ENCODE peak calls at places on chromosome 3, in ten cellular contexts. P is A549; M is adrenal gland; J is mammary epithelial cell; O is cardiac fibroblast; K is foreskin fibroblast; T is A673; A is CD4-positive, alpha-beta T cell; N is Calu3; R is upper lobe of right lung. H is an unnamed sample.

GRCh38 chr3:188918086-188918485 is 253.7 kb upstream of the TPRG1 start:
- DNase-seq in P (no peak), M (no peak), J (no peak), O (peak), K (no peak), T (no peak), A (no peak), N (no peak), R (no peak), H (no peak)

GRCh38 chr3:123782488-123782887 is 101.6 kb downstream of the MYLK start:
- DNase-seq in P (no peak), M (no peak), J (no peak), O (no peak), K (no peak), T (no peak), A (no peak), N (no peak), R (no peak), H (no peak)

GRCh38 chr3:46924921-46925584 is 47.5 kb downstream of the PTH1R start:
- DNase-seq in P (no peak), M (no peak), J (no peak), O (no peak), K (no peak), T (no peak), A (no peak), N (no peak), R (no peak), H (no peak)

GRCh38 chr3:151553873-151554272 is 93.0 kb upstream of the IGSF10 start:
- DNase-seq in P (no peak), M (peak), J (no peak), O (peak), K (peak), T (peak), A (no peak), N (no peak), R (no peak), H (peak)

GRCh38 chr3:62175161-62175560 is 198.2 kb downstream of the FEZF2 start:
- DNase-seq in P (no peak), M (no peak), J (no peak), O (no peak), K (no peak), T (no peak), A (no peak), N (no peak), R (no peak), H (no peak)

GRCh38 chr3:85387913-85388510 is 429.2 kb downstream of the CADM2 start:
- DNase-seq in P (no peak), M (no peak), J (no peak), O (no peak), K (no peak), T (no peak), A (no peak), N (no peak), R (no peak), H (no peak)

GRCh38 chr3:70737656-70738309 is 425.3 kb upstream of the MDFIC2 start:
- DNase-seq in P (no peak), M (no peak), J (no peak), O (no peak), K (no peak), T (no peak), A (no peak), N (no peak), R (no peak), H (no peak)

GRCh38 chr3:66415867-66416428 is 84.9 kb downstream of the LRIG1 start:
- DNase-seq in P (no peak), M (no peak), J (no peak), O (no peak), K (no peak), T (no peak), A (no peak), N (no peak), R (no peak), H (no peak)

GRCh38 chr3:45736707-45737106 is 47.5 kb downstream of the SACM1L start:
- DNase-seq in P (no peak), M (no peak), J (no peak), O (no peak), K (no peak), T (no peak), A (no peak), N (no peak), R (no peak), H (no peak)

GRCh38 chr3:47355010-47355409 is 25.8 kb upstream of the PTPN23 start:
- DNase-seq in P (no peak), M (no peak), J (no peak), O (no peak), K (no peak), T (no peak), A (no peak), N (no peak), R (no peak), H (no peak)

GRCh38 chr3:14598143-14598569 is 53.4 kb upstream of the CCDC174 start:
- DNase-seq in P (peak), M (peak), J (peak), O (peak), K (peak), T (peak), A (peak), N (peak), R (no peak), H (peak)

GRCh38 chr3:13884851-13885703 is 5.2 kb upstream of the WNT7A start:
- DNase-seq in P (peak), M (peak), J (peak), O (no peak), K (no peak), T (no peak), A (peak), N (peak), R (peak), H (peak)

GRCh38 chr3:46131884-46132478 is 76.1 kb downstream of the CCR1 start:
- DNase-seq in P (no peak), M (no peak), J (no peak), O (no peak), K (no peak), T (no peak), A (no peak), N (no peak), R (no peak), H (no peak)

GRCh38 chr3:149122716-149123578 is 6.5 kb upstream of the HPS3 start:
- DNase-seq in P (no peak), M (no peak), J (no peak), O (no peak), K (peak), T (no peak), A (no peak), N (no peak), R (no peak), H (no peak)

GRCh38 chr3:146972726-146973125 is 367.6 kb upstream of the PLSCR5 start:
- DNase-seq in P (no peak), M (no peak), J (peak), O (peak), K (peak), T (no peak), A (no peak), N (no peak), R (no peak), H (no peak)

GRCh38 chr3:112042842-112043280 is 8.3 kb downstream of the TMPRSS7 start:
- DNase-seq in P (no peak), M (no peak), J (peak), O (no peak), K (no peak), T (no peak), A (no peak), N (no peak), R (no peak), H (no peak)

GRCh38 chr3:194688207-194688711 is 2.6 kb downstream of the FAM43A start:
- DNase-seq in P (no peak), M (no peak), J (no peak), O (peak), K (no peak), T (peak), A (no peak), N (no peak), R (peak), H (no peak)

GRCh38 chr3:11077466-11077865 is 76.8 kb upstream of the HRH1 start:
- DNase-seq in P (no peak), M (no peak), J (peak), O (peak), K (peak), T (no peak), A (no peak), N (no peak), R (no peak), H (peak)

GRCh38 chr3:31472479-31473390 is 60.0 kb upstream of the STT3B start:
- DNase-seq in P (no peak), M (no peak), J (peak), O (peak), K (no peak), T (peak), A (no peak), N (no peak), R (no peak), H (peak)

GRCh38 chr3:34212175-34212574 is 413.7 kb downstream of the PDCD6IP start:
- DNase-seq in P (no peak), M (no peak), J (no peak), O (peak), K (peak), T (no peak), A (no peak), N (peak), R (no peak), H (peak)

GRCh38 chr3:10198761-10199688 is 34.3 kb downstream of the IRAK2 start:
- DNase-seq in P (peak), M (no peak), J (peak), O (peak), K (no peak), T (no peak), A (peak), N (peak), R (no peak), H (peak)

GRCh38 chr3:187066228-187066995 is 72.9 kb downstream of the RPL39L start:
- DNase-seq in P (peak), M (no peak), J (peak), O (peak), K (no peak), T (peak), A (peak), N (peak), R (no peak), H (peak)

GRCh38 chr3:48564022-48564421 is 441 bp upstream of the UCN2 start:
- DNase-seq in P (peak), M (peak), J (peak), O (peak), K (peak), T (no peak), A (no peak), N (peak), R (peak), H (peak)

GRCh38 chr3:194773216-194773615 is 87.5 kb downstream of the FAM43A start:
- DNase-seq in P (no peak), M (peak), J (peak), O (no peak), K (no peak), T (no peak), A (no peak), N (peak), R (no peak), H (peak)

GRCh38 chr3:123469323-123469995 is 20.6 kb upstream of the ADCY5 start:
- DNase-seq in P (no peak), M (no peak), J (no peak), O (no peak), K (no peak), T (no peak), A (no peak), N (no peak), R (no peak), H (no peak)

GRCh38 chr3:152364237-152364636 is 95.5 kb downstream of the MBNL1 start:
- DNase-seq in P (no peak), M (no peak), J (no peak), O (no peak), K (no peak), T (no peak), A (no peak), N (no peak), R (no peak), H (no peak)

GRCh38 chr3:178436773-178437172 is 99.5 kb upstream of the KCNMB2 start:
- DNase-seq in P (peak), M (no peak), J (no peak), O (peak), K (peak), T (peak), A (no peak), N (no peak), R (no peak), H (peak)

GRCh38 chr3:43153189-43154083 is 47.6 kb upstream of the POMGNT2 start:
- DNase-seq in P (no peak), M (peak), J (no peak), O (peak), K (peak), T (no peak), A (no peak), N (no peak), R (peak), H (no peak)

GRCh38 chr3:78258798-78259197 is 1218.9 kb downstream of the ROBO2 start:
- DNase-seq in P (no peak), M (no peak), J (no peak), O (peak), K (peak), T (no peak), A (no peak), N (no peak), R (no peak), H (no peak)

GRCh38 chr3:29721789-29722188 is 440.9 kb downstream of the RBMS3 start:
- DNase-seq in P (no peak), M (no peak), J (no peak), O (peak), K (no peak), T (peak), A (no peak), N (no peak), R (no peak), H (peak)

GRCh38 chr3:181687738-181688137 is 24.0 kb upstream of the SOX2 start:
- DNase-seq in P (no peak), M (no peak), J (no peak), O (no peak), K (no peak), T (no peak), A (no peak), N (no peak), R (no peak), H (no peak)

GRCh38 chr3:16415911-16416310 is 97.6 kb downstream of the RFTN1 start:
- DNase-seq in P (no peak), M (no peak), J (no peak), O (peak), K (no peak), T (peak), A (no peak), N (no peak), R (no peak), H (no peak)

GRCh38 chr3:132783152-132783551 is 60.9 kb upstream of the NPHP3 start:
- DNase-seq in P (no peak), M (no peak), J (no peak), O (peak), K (no peak), T (peak), A (no peak), N (no peak), R (no peak), H (no peak)

GRCh38 chr3:101036213-101036618 is 43.0 kb upstream of the ABI3BP start:
- DNase-seq in P (peak), M (peak), J (peak), O (peak), K (peak), T (peak), A (no peak), N (peak), R (no peak), H (peak)

GRCh38 chr3:129347446-129347845 is 68.8 kb downstream of the HMCES start:
- DNase-seq in P (no peak), M (no peak), J (no peak), O (no peak), K (no peak), T (no peak), A (no peak), N (no peak), R (no peak), H (no peak)
- TF ChIP-seq CTCF in P (no peak), M (no peak), J (no peak), O (no peak), K (no peak), T (no peak), A (no peak), N (no peak), R (no peak), H (no peak)

DNA sequence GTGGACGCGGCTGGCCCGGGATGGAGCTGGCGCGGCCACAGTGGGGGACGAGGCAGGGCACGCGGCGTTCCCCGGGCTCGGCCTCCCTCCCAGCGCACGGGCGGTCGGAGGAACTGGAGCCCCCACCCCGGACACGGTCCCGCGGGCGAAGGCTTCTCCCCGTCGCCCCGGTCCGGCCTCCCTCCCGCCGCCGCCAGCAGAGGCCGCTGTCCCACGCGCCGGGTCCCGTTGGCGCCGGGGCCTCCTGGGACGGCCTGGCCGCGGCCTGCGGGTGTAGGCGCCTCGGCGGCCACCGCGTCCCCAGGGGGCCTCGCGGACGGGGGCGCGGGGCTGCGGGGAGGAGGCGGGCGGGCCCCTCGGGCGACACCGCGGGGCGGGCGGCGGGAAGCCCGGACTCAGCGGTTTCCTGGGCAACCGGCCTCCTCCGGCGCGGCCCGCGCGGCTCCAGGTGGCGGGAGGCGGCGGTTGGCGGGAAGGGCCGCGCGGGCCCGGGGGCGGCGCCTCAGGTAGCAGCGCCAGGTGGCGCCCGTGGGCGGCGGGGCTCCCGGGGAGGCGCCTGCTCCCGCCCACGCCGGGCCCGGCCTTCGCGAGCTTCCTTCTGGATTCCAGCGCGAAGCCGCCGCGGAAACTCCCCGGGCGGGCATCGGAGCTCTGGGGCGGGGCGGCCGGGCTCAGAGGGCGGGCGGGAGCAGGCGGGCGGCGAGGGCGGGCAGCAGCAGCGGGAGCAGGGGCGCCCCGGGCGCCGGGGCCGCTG is 26.7 kb downstream of the MELTF start:
- DNase-seq in P (peak), M (peak), J (peak), O (peak), K (peak), T (peak), A (peak), N (peak), R (peak), H (peak)
- TF ChIP-seq CTCF in P (peak), M (peak), J (peak), O (peak), K (peak), T (peak), A (peak), N (peak), R (peak), H (peak)

GRCh38 chr3:51390600-51391074 is 448 bp upstream of the RBM15B start:
- DNase-seq in P (no peak), M (no peak), J (no peak), O (no peak), K (no peak), T (no peak), A (no peak), N (no peak), R (no peak), H (no peak)

GRCh38 chr3:51390186-51390585 is 899 bp upstream of the RBM15B start:
- DNase-seq in P (no peak), M (no peak), J (no peak), O (no peak), K (no peak), T (no peak), A (no peak), N (no peak), R (no peak), H (no peak)

GRCh38 chr3:51392301-51393095 is 1.4 kb downstream of the RBM15B start:
- DNase-seq in P (no peak), M (no peak), J (no peak), O (no peak), K (no peak), T (no peak), A (no peak), N (no peak), R (no peak), H (no peak)

GRCh38 chr3:51391566-51392300 is 648 bp downstream of the RBM15B start:
- DNase-seq in P (no peak), M (peak), J (peak), O (peak), K (no peak), T (peak), A (peak), N (peak), R (peak), H (peak)

GRCh38 chr3:51391075-51391565 is at the start of gene RBM15B:
- DNase-seq in P (peak), M (peak), J (peak), O (peak), K (peak), T (peak), A (peak), N (peak), R (peak), H (peak)
- TF ChIP-seq CTCF in P (peak), M (peak), J (peak), O (peak), K (peak), T (no peak), A (peak), N (peak), R (peak), H (peak)

GRCh38 chr3:193502871-193503270 is 51.8 kb downstream of the ATP13A4 start:
- DNase-seq in P (no peak), M (no peak), J (no peak), O (no peak), K (no peak), T (no peak), A (no peak), N (no peak), R (no peak), H (no peak)
- TF ChIP-seq CTCF in P (no peak), M (no peak), J (no peak), O (no peak), K (no peak), T (no peak), A (no peak), N (no peak), R (no peak), H (no peak)

GRCh38 chr3:156553705-156554356 is 1.1 kb downstream of the SSR3 start:
- DNase-seq in P (no peak), M (peak), J (peak), O (peak), K (peak), T (peak), A (no peak), N (no peak), R (no peak), H (peak)

GRCh38 chr3:156552973-156553372 is 1.9 kb downstream of the SSR3 start:
- DNase-seq in P (no peak), M (no peak), J (no peak), O (no peak), K (no peak), T (no peak), A (no peak), N (no peak), R (no peak), H (no peak)

GRCh38 chr3:156551746-156552145 is 3.2 kb downstream of the SSR3 start:
- DNase-seq in P (no peak), M (no peak), J (peak), O (peak), K (peak), T (no peak), A (no peak), N (no peak), R (no peak), H (no peak)

GRCh38 chr3:156554515-156554841 is 439 bp downstream of the SSR3 start:
- DNase-seq in P (no peak), M (no peak), J (no peak), O (no peak), K (no peak), T (no peak), A (no peak), N (no peak), R (no peak), H (no peak)

DNA sequence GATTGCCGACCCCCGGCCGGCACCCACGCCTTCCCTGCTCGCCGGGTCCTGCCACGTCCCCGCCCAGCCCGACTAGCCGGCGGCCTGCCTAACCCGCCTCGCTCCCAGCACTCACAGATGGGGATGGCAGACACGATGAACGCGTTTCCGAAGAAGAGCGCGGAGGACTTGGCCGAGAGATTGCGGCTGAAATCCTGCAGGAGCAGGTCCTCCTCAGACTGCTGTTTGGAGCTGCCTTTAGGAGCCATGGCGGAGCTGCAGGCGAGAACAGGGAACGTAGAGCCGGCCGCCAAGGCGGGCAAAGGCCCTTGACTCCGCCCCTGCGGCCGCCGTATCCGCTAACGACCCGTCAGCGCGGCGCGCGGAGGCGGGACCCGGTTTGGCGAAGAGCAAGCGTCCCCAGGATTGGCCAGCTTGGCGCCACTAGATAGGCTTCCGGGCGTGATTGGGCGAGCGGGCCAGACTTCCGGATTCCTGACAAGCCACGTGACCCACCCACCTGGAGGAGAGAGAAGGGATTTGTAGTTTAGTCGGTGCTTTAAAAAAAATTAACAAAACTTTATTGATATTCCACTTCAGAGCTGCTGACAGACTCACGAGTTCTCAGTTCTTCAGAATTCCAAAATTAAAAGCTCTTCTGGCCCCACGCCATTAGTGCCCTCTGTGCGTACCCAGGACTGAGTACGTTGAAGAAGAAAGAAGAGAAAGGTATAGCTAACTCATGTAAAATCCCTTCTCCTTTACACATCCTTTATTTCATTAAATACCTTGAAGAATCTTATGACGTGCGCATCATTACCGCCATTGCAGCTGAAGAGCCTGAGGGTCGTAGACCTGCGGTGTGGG is at the start of gene SSR3:
- DNase-seq in P (peak), M (peak), J (peak), O (peak), K (peak), T (peak), A (peak), N (peak), R (peak), H (peak)
- TF ChIP-seq CTCF in P (no peak), M (peak), J (no peak), O (peak), K (no peak), T (no peak), A (no peak), N (peak), R (peak), H (peak)

H was measured in MCF 10A.